ENCODE peak calls at places on chromosomes 3 and 15, in six cellular contexts. G is lower lobe of right lung; Q is aorta; S is CD4-positive, CD25-positive, alpha-beta regulatory T cell; H is thoracic aorta; U is GM23248. Z is an unnamed sample. For H3K4me1, the result is how much of the 10 kb centered on the place peaks cover.

GRCh38 chr15:91508633-91509032 is 344.9 kb upstream of the SLCO3A1 start:
- DNase-seq in G (no peak), Q (no peak), S (no peak), H (no peak), U (peak), Z (no peak)

GRCh38 chr3:45677045-45677436 is 12.2 kb upstream of the SACM1L start:
- DNase-seq in G (no peak), Q (no peak), S (peak), H (no peak), U (peak), Z (peak)

GRCh38 chr3:4766263-4766662 is 213.0 kb upstream of the BHLHE40 start:
- DNase-seq in G (no peak), Q (no peak), S (no peak), H (no peak), U (no peak), Z (no peak)

GRCh38 chr3:119145500-119146167 is at the start of gene TEX55:
- DNase-seq in G (no peak), Q (no peak), S (peak), H (no peak), U (peak), Z (no peak)

GRCh38 chr15:70362911-70363310 is 265.2 kb upstream of the TLE3 start:
- DNase-seq in G (no peak), Q (no peak), S (no peak), H (no peak), U (peak), Z (peak)

GRCh38 chr3:62332771-62333381 is 40.5 kb downstream of the FEZF2 start:
- DNase-seq in G (no peak), Q (no peak), S (peak), H (no peak), U (peak), Z (no peak)

GRCh38 chr3:10365791-10366190 is 44.9 kb upstream of the SEC13 start:
- DNase-seq in G (no peak), Q (no peak), S (no peak), H (no peak), U (no peak), Z (no peak)

GRCh38 chr3:38105525-38105924 is 31.4 kb downstream of the ACAA1 start:
- DNase-seq in G (no peak), Q (no peak), S (no peak), H (no peak), U (no peak), Z (no peak)

DNA sequence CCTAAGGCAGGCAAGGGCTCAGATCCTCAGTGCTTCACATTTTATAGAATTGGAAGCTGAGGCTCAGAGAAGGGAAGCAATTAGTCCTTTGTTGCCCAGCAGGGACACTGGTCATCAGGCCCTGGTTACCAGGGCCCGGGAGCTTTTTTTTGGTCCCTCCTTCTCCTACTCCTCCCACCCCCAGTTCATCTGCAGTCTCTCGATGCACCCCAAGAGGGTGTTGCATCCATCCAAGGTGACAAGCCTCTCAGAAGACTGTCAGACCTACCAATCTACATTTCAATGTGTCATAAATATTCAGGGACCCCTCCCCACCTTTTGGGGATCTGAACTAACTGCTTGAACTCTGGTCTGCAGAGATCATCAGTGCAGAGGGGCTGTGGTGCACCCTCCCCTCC is 31.9 kb downstream of the RNU5B-1 start:
- DNase-seq in G (no peak), Q (no peak), S (no peak), H (no peak), U (no peak), Z (no peak)
- H3K4me1 ChIP-seq in G (under half), Q (under half), S (under half), H (under half), U (under half), Z (under half)

DNA sequence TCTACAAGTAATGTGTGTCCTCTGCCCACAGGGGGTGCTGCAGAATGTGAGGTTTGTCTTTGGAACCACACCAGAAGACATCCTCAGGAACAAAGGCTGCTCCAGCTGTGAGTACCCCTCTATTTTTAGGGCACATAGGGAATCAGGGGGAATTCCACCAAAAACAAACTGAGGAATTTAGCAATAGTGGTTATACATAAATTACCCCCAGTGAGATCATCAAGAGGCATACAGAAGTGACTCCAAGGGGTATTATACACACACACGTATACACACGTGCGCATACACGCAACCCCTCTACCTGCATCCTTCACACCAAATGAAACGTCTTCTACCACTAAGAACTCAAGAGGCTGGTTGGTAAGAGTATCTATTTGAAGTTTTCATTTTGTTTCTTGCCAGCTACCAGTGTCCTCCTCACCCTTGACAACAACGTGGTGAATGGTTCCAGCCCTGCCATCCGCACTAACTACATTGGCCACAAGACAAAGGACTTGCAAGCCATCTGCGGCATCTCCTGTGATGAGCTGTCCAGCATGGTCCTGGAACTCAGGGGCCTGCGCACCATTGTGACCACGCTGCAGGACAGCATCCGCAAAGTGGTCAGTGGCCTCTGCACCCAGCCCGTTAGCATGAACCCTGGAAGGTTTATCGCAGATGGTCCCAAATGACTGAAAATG is 2.8 kb downstream of the THBS1 start:
- DNase-seq in G (no peak), Q (no peak), S (peak), H (no peak), U (peak), Z (no peak)
- H3K27ac ChIP-seq in G (no peak), Q (no peak), S (no peak), H (no peak), U (peak), Z (no peak)

GRCh38 chr3:172056416-172056815 is 17.0 kb downstream of the FNDC3B start:
- DNase-seq in G (no peak), Q (no peak), S (peak), H (no peak), U (no peak), Z (no peak)

GRCh38 chr3:172059532-172059931 is 20.2 kb downstream of the FNDC3B start:
- DNase-seq in G (no peak), Q (no peak), S (no peak), H (no peak), U (no peak), Z (no peak)

GRCh38 chr3:172057059-172057458 is 17.7 kb downstream of the FNDC3B start:
- DNase-seq in G (no peak), Q (no peak), S (no peak), H (no peak), U (no peak), Z (no peak)

GRCh38 chr3:172060234-172060633 is 20.9 kb downstream of the FNDC3B start:
- DNase-seq in G (no peak), Q (no peak), S (no peak), H (no peak), U (no peak), Z (no peak)

DNA sequence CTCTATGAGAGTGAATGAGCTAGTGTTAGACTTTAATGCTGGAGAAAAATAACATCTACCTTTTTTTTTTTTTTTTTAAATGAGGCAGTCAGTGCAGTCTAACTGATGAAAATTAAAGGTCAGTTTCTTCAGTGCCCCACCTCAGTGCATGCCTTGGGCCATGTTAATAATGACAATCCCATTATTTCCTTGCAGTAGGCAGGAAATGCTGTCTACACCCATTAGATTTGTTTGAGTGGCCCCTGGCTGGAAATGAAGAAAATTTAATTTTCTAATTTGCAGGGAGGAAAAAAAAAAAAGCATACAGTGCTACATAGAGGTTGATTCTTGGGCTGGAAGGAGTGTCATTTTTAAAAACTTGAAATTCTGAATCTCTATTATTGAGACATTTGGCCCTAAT is 18.2 kb downstream of the FNDC3B start:
- DNase-seq in G (no peak), Q (no peak), S (no peak), H (no peak), U (no peak), Z (no peak)
- H3K4me1 ChIP-seq in G (half or more), Q (under half), S (under half), H (half or more), U (half or more), Z (half or more)

GRCh38 chr3:150449169-150449721 is 41.1 kb downstream of the TSC22D2 start:
- DNase-seq in G (no peak), Q (no peak), S (no peak), H (no peak), U (peak), Z (no peak)
- H3K27ac ChIP-seq in G (no peak), Q (no peak), S (no peak), H (no peak), U (peak), Z (no peak)

GRCh38 chr3:134666885-134667284 is 16.1 kb upstream of the KY start:
- DNase-seq in G (no peak), Q (no peak), S (no peak), H (no peak), U (peak), Z (no peak)
- H3K4me1 ChIP-seq in G (under half), Q (under half), S (under half), H (under half), U (under half), Z (under half)

GRCh38 chr3:182914341-182914740 is 66.0 kb downstream of the DCUN1D1 start:
- DNase-seq in G (no peak), Q (no peak), S (peak), H (no peak), U (no peak), Z (no peak)
- H3K27ac ChIP-seq in G (no peak), Q (no peak), S (peak), H (no peak), U (no peak), Z (no peak)

DNA sequence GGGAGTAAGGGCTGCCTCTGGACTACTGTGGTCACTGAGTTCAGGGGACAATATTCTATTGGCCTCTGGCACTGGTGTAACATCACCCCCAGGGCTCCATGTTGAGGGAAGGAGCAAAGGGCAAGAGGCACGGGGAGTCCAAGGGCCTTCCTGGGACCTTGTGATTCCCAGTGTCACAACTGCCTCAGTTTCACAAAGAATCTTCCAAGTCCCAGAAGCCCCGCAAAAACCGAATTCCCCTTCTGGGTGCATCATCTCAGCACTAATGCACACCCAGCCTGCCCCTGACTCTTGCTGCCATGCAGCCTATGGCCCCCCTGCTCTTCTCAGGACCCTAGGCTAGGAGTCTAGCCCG is 5.5 kb downstream of the AMOTL2 start:
- DNase-seq in G (no peak), Q (no peak), S (no peak), H (no peak), U (peak), Z (peak)
- H3K4me1 ChIP-seq in G (half or more), Q (under half), S (under half), H (half or more), U (half or more), Z (half or more)

GRCh38 chr15:60740231-60740630 is 261.3 kb upstream of the ICE2 start:
- DNase-seq in G (no peak), Q (no peak), S (no peak), H (no peak), U (no peak), Z (no peak)
- H3K27ac ChIP-seq in G (no peak), Q (no peak), S (no peak), H (no peak), U (no peak), Z (no peak)

GRCh38 chr3:113273011-113273410 is 61.7 kb downstream of the BOC start:
- DNase-seq in G (no peak), Q (no peak), S (no peak), H (no peak), U (no peak), Z (peak)

GRCh38 chr3:113272369-113272748 is 61.0 kb downstream of the BOC start:
- DNase-seq in G (no peak), Q (no peak), S (no peak), H (no peak), U (no peak), Z (no peak)

GRCh38 chr3:113271189-113271588 is 59.8 kb downstream of the BOC start:
- DNase-seq in G (no peak), Q (no peak), S (no peak), H (no peak), U (no peak), Z (no peak)

GRCh38 chr3:113270786-113271185 is 59.4 kb downstream of the BOC start:
- DNase-seq in G (no peak), Q (no peak), S (no peak), H (no peak), U (no peak), Z (no peak)

DNA sequence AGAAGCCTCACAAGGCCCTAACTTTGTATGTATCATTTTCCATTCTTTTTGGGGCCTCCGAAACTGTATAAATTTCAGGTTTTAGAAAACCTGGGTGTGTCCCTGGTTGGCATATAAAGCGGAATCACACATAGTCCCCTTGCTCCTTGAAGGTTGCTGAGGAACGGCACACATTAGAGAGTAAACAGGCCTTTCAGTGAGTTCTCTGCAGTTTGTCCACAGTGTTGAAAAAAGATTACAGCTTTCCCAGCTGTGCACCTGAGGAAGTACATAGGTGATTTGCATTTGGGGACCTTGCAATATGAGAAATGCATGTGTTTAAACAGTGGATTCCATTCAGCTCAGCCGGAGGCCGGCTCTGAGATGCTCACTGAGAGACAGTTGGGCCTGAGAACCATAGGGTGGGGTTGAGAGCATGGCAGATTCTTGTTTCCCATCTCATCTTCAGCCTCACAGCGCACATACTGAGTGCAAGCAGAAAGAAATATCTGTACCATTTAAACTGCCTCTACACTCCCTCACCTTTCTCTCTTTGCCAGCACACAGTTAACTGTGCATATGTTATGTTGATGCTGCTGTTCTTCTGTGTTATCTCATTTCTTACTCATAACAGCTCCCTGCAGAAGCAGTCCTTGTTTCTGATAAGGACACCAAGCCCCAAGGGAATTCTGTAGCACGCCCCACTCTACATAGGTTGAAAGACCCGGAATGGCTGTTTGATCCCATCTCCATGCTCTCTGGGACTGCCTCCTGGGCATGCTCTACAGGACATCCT is 60.4 kb downstream of the BOC start:
- DNase-seq in G (no peak), Q (no peak), S (no peak), H (no peak), U (no peak), Z (no peak)
- H3K4me1 ChIP-seq in G (under half), Q (under half), S (under half), H (under half), U (under half), Z (under half)

Z was measured in psoas muscle.